ENCODE peak calls at places on chromosomes 5 and 9, in six cellular contexts. R is A673, J is H9, K is body of pancreas, E is ovary, U is A549. M is an unnamed sample.

GRCh38 chr9:112166176-112167140 is 8.6 kb downstream of the SUSD1 start:
- DNase-seq in R (no peak), K (no peak), U (peak; percentile 51), E (no peak), J (no peak), M (no peak)

GRCh38 chr5:157289164-157289819 is 23.4 kb downstream of the CYFIP2 start:
- DNase-seq in K (no peak), E (no peak), R (no peak), J (no peak), U (no peak), M (no peak)

GRCh38 chr9:71706172-71706571 is 62.1 kb downstream of the CEMIP2 start:
- DNase-seq in R (no peak), J (no peak), K (no peak), E (no peak), U (no peak), M (no peak)

GRCh38 chr5:59209758-59210359 is 627.0 kb downstream of the RAB3C start:
- DNase-seq in K (no peak), U (no peak), J (no peak), E (no peak), R (no peak), M (no peak)

GRCh38 chr9:124285903-124286291 is 28.1 kb downstream of the NEK6 start:
- DNase-seq in U (no peak), R (no peak), J (no peak), E (peak; percentile 85), K (peak; percentile 38), M (peak; percentile 85)

GRCh38 chr5:540215-541147 is 16.2 kb upstream of the SLC9A3 start:
- DNase-seq in J (no peak), E (no peak), R (no peak), K (peak; percentile 7), U (no peak), M (peak; percentile 1)

GRCh38 chr5:122639852-122640251 is 135.0 kb upstream of the SNX2 start:
- DNase-seq in K (no peak), J (no peak), U (no peak), R (no peak), E (no peak), M (no peak)

GRCh38 chr9:113290052-113290607 is 13.0 kb downstream of the RNF183 start:
- DNase-seq in R (no peak), E (no peak), U (no peak), J (no peak), K (no peak), M (no peak)

GRCh38 chr5:123000731-123001130 is 35.8 kb downstream of the PPIC start:
- DNase-seq in R (no peak), J (no peak), U (no peak), K (no peak), E (no peak), M (no peak)

DNA sequence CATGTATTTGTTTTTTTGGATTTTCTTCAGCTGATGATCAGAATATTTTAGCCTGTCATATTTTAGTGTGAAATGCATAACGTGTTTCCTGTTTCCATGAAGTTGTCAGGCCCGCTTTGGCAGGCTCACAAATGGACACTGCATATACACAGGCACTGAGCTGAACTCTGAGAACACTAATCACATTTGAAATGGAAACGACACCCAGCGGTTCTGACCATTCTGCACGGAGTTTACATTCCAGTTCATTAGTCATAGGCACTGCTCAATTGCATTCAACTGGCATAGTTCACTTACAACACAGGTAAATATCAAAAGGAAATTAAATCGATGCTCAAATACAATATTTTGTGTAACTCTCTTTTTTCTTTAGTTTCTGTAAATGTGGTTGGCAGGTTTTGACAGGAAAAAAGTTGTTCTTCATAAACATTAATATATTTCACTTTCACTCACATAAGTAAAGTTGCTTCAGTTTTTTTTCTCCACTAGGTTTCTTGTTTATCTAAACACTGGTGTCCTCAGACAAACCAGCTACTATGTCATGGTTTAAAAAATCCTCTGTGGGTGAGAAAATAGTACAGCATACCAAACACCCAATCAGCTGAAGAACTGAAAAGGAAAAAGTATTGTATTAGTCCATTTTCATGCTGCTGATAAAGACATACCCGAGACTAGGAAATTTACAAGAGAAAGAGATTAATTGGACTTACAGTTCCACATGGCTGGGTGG is 559.0 kb upstream of the DAP start:
- DNase-seq in K (no peak), J (no peak), U (no peak), E (no peak), R (no peak), M (no peak)
- TF ChIP-seq CTCF in K (no peak), J (no peak), U (no peak), E (no peak), R (no peak), M (no peak)

GRCh38 chr5:19319252-19319651 is 668.7 kb downstream of the CDH18 start:
- DNase-seq in J (no peak), E (no peak), K (no peak), U (no peak), R (no peak), M (no peak)

DNA sequence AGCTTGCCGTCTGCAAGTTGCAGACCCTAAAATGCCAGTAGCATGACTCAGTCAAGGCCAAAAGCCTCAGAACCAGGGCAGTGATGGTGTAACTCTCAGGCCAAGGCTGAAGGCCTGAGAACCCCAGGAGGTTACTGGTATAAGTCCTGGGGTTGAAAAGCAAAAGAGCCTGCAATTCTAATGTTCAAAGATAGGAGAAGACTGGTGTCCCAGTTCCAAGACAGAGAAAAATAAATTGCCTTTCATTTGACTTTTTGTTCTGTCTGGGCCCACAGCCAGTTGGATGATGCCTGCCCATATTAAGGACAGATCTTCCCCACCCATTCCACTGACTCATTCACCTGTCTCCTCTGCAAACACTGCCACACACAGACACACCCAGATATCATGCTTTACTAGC is 673.2 kb downstream of the CDH18 start:
- DNase-seq in K (no peak), E (no peak), U (peak; percentile 8), R (no peak), J (no peak), M (no peak)
- TF ChIP-seq CTCF in K (no peak), E (no peak), U (no peak), R (no peak), J (no peak), M (no peak)

DNA sequence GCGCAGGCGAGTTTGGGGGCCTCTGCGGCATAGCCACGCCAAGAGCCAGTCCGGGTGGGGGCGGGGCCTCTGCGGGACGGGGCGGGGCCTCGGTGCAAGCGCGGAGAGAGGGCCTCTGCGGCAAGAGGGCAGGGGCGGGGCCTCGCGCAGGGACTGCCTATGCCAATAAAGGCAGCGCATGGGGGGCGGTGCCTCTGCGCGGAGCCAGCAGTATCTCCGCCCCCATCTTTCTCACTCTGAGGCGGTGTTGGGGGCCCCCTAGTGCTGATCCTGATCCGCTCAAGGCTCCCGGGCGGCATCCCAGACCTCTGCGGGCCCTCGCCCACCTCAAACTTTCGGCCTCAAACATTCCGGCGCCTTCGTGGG is 9.2 kb upstream of the GPRIN1 start:
- DNase-seq in J (peak; percentile 98), E (peak; percentile 65), K (peak; percentile 43), R (peak; percentile 93), U (peak; percentile 84), M (peak; percentile 95)
- TF ChIP-seq CTCF in J (peak; percentile 65), E (no peak), K (no peak), R (peak; percentile 67), U (peak; percentile 22), M (peak; percentile 73)

GRCh38 chr9:76464706-76465105 is 5.7 kb downstream of the GCNT1 start:
- DNase-seq in U (no peak), J (no peak), E (no peak), K (no peak), R (no peak), M (no peak)

GRCh38 chr9:76456202-76456926 is 2.6 kb upstream of the GCNT1 start:
- DNase-seq in U (no peak), R (no peak), K (peak; percentile 65), E (no peak), J (peak; percentile 65), M (peak; percentile 47)

GRCh38 chr9:76458903-76459690 is at the start of gene GCNT1:
- DNase-seq in U (peak; percentile 88), R (peak; percentile 60), J (peak; percentile 98), E (peak; percentile 75), K (peak; percentile 93), M (peak; percentile 92)

GRCh38 chr9:76463211-76463610 is 4.2 kb downstream of the GCNT1 start:
- DNase-seq in R (no peak), K (no peak), J (no peak), U (no peak), E (no peak), M (no peak)

DNA sequence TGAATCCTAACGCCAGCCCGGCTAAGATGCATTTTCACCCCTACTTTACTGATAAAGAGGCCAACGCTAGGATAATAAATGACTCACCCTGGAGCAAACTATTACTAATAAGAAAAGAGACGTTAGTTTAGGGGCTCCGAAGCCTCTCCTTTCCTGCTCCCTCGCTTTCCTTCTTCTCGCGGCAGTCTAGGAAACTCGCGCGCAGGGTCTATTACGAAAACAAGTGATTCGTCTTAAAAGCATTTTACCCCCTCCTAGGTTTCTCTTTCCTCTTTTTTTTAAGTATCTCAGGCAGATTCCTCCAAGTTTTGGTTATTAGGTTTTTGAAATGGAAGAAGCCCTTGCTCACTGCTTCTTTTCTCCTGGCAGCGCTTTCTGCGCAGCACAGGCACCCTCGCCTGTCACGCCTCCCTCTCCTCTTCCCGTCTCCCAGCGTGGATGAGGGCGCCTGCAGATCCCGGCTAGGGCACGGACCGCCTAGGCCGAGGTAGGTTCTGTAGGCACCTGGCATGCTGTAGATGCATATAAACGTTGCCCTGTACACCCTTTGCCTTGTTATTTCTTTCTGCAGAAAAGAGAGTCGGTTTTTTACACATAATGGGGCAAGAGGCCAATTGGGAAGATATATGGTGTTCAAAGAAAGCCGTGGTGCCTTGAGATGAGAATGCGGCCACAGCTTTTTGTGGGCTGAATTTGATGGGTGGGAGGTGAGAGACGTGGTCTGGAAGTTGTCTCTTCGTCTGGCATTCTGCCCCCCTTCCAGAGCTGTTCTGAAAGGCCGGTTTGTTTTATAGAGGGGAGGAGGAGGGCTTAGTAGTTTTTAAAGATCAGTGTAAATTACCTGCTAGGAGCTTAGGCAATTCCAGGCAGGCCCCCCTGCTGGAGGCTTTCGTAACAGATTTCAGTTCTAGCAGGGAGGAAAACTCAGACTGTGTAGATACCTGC is 981 bp downstream of the GCNT1 start:
- DNase-seq in R (peak; percentile 23), K (peak; percentile 31), E (no peak), J (peak; percentile 54), U (peak; percentile 33), M (peak; percentile 35)
- TF ChIP-seq CTCF in R (no peak), K (no peak), E (no peak), J (peak; percentile 63), U (no peak), M (peak; percentile 27)

DNA sequence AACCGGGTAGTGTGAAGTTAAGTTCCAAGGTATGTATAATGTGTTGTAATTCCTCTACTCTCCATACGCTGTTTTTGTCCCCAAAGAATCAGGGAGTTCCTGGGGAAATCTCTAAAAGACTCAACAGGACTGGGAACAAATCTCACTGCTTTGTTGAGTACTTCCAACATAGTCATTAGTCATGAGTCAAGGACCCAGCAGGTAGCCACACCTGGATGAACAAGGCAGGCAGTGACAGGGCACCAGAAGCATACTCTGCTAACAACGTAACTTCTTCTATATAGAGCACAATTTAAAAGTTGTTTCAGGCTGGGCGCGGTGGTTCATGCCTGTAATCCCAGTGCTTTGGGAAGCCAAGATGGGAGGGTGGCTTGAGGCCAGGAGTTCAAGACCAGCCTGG is 126.8 kb downstream of the SLC1A3 start:
- DNase-seq in U (no peak), J (no peak), E (no peak), R (no peak), K (no peak), M (no peak)
- TF ChIP-seq CTCF in U (no peak), J (no peak), E (no peak), R (no peak), K (no peak), M (no peak)